ENCODE peak calls at places on chromosome 21, in five cellular contexts. One of them, this sample, is unnamed.

GRCh38 chr21:46667735-46668380 is 32.4 kb downstream of the PRMT2 start:
- DNase-seq in caudate nucleus: no peak
- DNase-seq in CD4-positive, CD25-positive, alpha-beta regulatory T cell: peak
- DNase-seq in PC-9: peak
- DNase-seq in dorsolateral prefrontal cortex: no peak
- DNase-seq in this sample: no peak

GRCh38 chr21:46538851-46539666 is 65.8 kb downstream of the S100B start:
- DNase-seq in caudate nucleus: no peak
- DNase-seq in CD4-positive, CD25-positive, alpha-beta regulatory T cell: no peak
- DNase-seq in PC-9: no peak
- DNase-seq in dorsolateral prefrontal cortex: no peak
- DNase-seq in this sample: no peak

GRCh38 chr21:46079357-46080170 is 18.3 kb upstream of the COL6A2 start:
- DNase-seq in caudate nucleus: no peak
- DNase-seq in CD4-positive, CD25-positive, alpha-beta regulatory T cell: no peak
- DNase-seq in PC-9: no peak
- DNase-seq in dorsolateral prefrontal cortex: no peak
- DNase-seq in this sample: no peak

GRCh38 chr21:25682382-25682781 is 43.3 kb downstream of the JAM2 start:
- DNase-seq in caudate nucleus: no peak
- DNase-seq in CD4-positive, CD25-positive, alpha-beta regulatory T cell: no peak
- DNase-seq in PC-9: no peak
- DNase-seq in dorsolateral prefrontal cortex: no peak
- DNase-seq in this sample: no peak

GRCh38 chr21:46057111-46057709 is 40.7 kb upstream of the COL6A2 start:
- DNase-seq in caudate nucleus: no peak
- DNase-seq in CD4-positive, CD25-positive, alpha-beta regulatory T cell: no peak
- DNase-seq in PC-9: no peak
- DNase-seq in dorsolateral prefrontal cortex: no peak
- DNase-seq in this sample: no peak

GRCh38 chr21:41634858-41635257 is 126.9 kb upstream of the TMPRSS2 start:
- DNase-seq in caudate nucleus: no peak
- DNase-seq in CD4-positive, CD25-positive, alpha-beta regulatory T cell: no peak
- DNase-seq in PC-9: peak
- DNase-seq in dorsolateral prefrontal cortex: no peak
- DNase-seq in this sample: no peak

GRCh38 chr21:37375866-37376574 is 9.4 kb downstream of the DYRK1A start:
- DNase-seq in caudate nucleus: no peak
- DNase-seq in CD4-positive, CD25-positive, alpha-beta regulatory T cell: no peak
- DNase-seq in PC-9: no peak
- DNase-seq in dorsolateral prefrontal cortex: no peak
- DNase-seq in this sample: no peak

GRCh38 chr21:46095814-46096595 is 1.9 kb upstream of the COL6A2 start:
- DNase-seq in caudate nucleus: no peak
- DNase-seq in CD4-positive, CD25-positive, alpha-beta regulatory T cell: no peak
- DNase-seq in PC-9: no peak
- DNase-seq in dorsolateral prefrontal cortex: no peak
- DNase-seq in this sample: no peak

GRCh38 chr21:38438476-38438893 is 59.8 kb downstream of the ERG start:
- DNase-seq in caudate nucleus: no peak
- DNase-seq in CD4-positive, CD25-positive, alpha-beta regulatory T cell: no peak
- DNase-seq in PC-9: no peak
- DNase-seq in dorsolateral prefrontal cortex: no peak
- DNase-seq in this sample: no peak

GRCh38 chr21:46559291-46559983 is 45.4 kb downstream of the S100B start:
- DNase-seq in caudate nucleus: no peak
- DNase-seq in CD4-positive, CD25-positive, alpha-beta regulatory T cell: peak
- DNase-seq in PC-9: no peak
- DNase-seq in dorsolateral prefrontal cortex: no peak
- DNase-seq in this sample: no peak

GRCh38 chr21:37300114-37300746 is 33.1 kb upstream of the VPS26C start:
- DNase-seq in caudate nucleus: no peak
- DNase-seq in CD4-positive, CD25-positive, alpha-beta regulatory T cell: no peak
- DNase-seq in PC-9: no peak
- DNase-seq in dorsolateral prefrontal cortex: no peak
- DNase-seq in this sample: no peak

GRCh38 chr21:46119565-46120271 is 21.8 kb downstream of the COL6A2 start:
- DNase-seq in caudate nucleus: no peak
- DNase-seq in CD4-positive, CD25-positive, alpha-beta regulatory T cell: no peak
- DNase-seq in PC-9: no peak
- DNase-seq in dorsolateral prefrontal cortex: peak
- DNase-seq in this sample: no peak

GRCh38 chr21:27722095-27722494 is 755.2 kb upstream of the ADAMTS5 start:
- DNase-seq in caudate nucleus: no peak
- DNase-seq in CD4-positive, CD25-positive, alpha-beta regulatory T cell: no peak
- DNase-seq in PC-9: no peak
- DNase-seq in dorsolateral prefrontal cortex: no peak
- DNase-seq in this sample: no peak

GRCh38 chr21:42165901-42166300 is 53.0 kb upstream of the ABCG1 start:
- DNase-seq in caudate nucleus: no peak
- DNase-seq in CD4-positive, CD25-positive, alpha-beta regulatory T cell: no peak
- DNase-seq in PC-9: no peak
- DNase-seq in dorsolateral prefrontal cortex: no peak
- DNase-seq in this sample: no peak

GRCh38 chr21:34841154-34841553 is 172.4 kb downstream of the CLIC6 start:
- DNase-seq in caudate nucleus: no peak
- DNase-seq in CD4-positive, CD25-positive, alpha-beta regulatory T cell: no peak
- DNase-seq in PC-9: no peak
- DNase-seq in dorsolateral prefrontal cortex: no peak
- DNase-seq in this sample: no peak

GRCh38 chr21:35637431-35637830 is 422.9 kb downstream of the SETD4 start:
- DNase-seq in caudate nucleus: no peak
- DNase-seq in CD4-positive, CD25-positive, alpha-beta regulatory T cell: no peak
- DNase-seq in PC-9: no peak
- DNase-seq in dorsolateral prefrontal cortex: no peak
- DNase-seq in this sample: no peak

GRCh38 chr21:15124731-15125130 is 59.9 kb upstream of the NRIP1 start:
- DNase-seq in caudate nucleus: no peak
- DNase-seq in CD4-positive, CD25-positive, alpha-beta regulatory T cell: no peak
- DNase-seq in PC-9: no peak
- DNase-seq in dorsolateral prefrontal cortex: no peak
- DNase-seq in this sample: no peak

GRCh38 chr21:27407296-27407695 is 440.4 kb upstream of the ADAMTS5 start:
- DNase-seq in caudate nucleus: no peak
- DNase-seq in CD4-positive, CD25-positive, alpha-beta regulatory T cell: no peak
- DNase-seq in PC-9: no peak
- DNase-seq in dorsolateral prefrontal cortex: no peak
- DNase-seq in this sample: no peak

GRCh38 chr21:27083144-27083543 is 116.3 kb upstream of the ADAMTS5 start:
- DNase-seq in caudate nucleus: no peak
- DNase-seq in CD4-positive, CD25-positive, alpha-beta regulatory T cell: no peak
- DNase-seq in PC-9: no peak
- DNase-seq in dorsolateral prefrontal cortex: no peak
- DNase-seq in this sample: no peak

GRCh38 chr21:21715286-21715969 is 717.2 kb downstream of the NCAM2 start:
- DNase-seq in caudate nucleus: no peak
- DNase-seq in CD4-positive, CD25-positive, alpha-beta regulatory T cell: no peak
- DNase-seq in PC-9: no peak
- DNase-seq in dorsolateral prefrontal cortex: no peak
- DNase-seq in this sample: no peak

GRCh38 chr21:39004776-39005605 is 178.3 kb downstream of the PSMG1 start:
- DNase-seq in caudate nucleus: peak
- DNase-seq in CD4-positive, CD25-positive, alpha-beta regulatory T cell: peak
- DNase-seq in PC-9: no peak
- DNase-seq in dorsolateral prefrontal cortex: no peak
- DNase-seq in this sample: peak

GRCh38 chr21:22125581-22125980 is 1127.4 kb downstream of the NCAM2 start:
- DNase-seq in caudate nucleus: no peak
- DNase-seq in CD4-positive, CD25-positive, alpha-beta regulatory T cell: no peak
- DNase-seq in PC-9: no peak
- DNase-seq in dorsolateral prefrontal cortex: no peak
- DNase-seq in this sample: no peak

GRCh38 chr21:46550511-46550941 is 54.4 kb downstream of the S100B start:
- DNase-seq in caudate nucleus: no peak
- DNase-seq in CD4-positive, CD25-positive, alpha-beta regulatory T cell: peak
- DNase-seq in PC-9: no peak
- DNase-seq in dorsolateral prefrontal cortex: no peak
- DNase-seq in this sample: no peak

GRCh38 chr21:42456457-42456856 is 39.6 kb downstream of the RSPH1 start:
- DNase-seq in caudate nucleus: no peak
- DNase-seq in CD4-positive, CD25-positive, alpha-beta regulatory T cell: peak
- DNase-seq in PC-9: no peak
- DNase-seq in dorsolateral prefrontal cortex: no peak
- DNase-seq in this sample: no peak

GRCh38 chr21:33286600-33287456 is 20.7 kb downstream of the IL10RB start:
- DNase-seq in caudate nucleus: no peak
- DNase-seq in CD4-positive, CD25-positive, alpha-beta regulatory T cell: no peak
- DNase-seq in PC-9: peak
- DNase-seq in dorsolateral prefrontal cortex: no peak
- DNase-seq in this sample: no peak
- H3K27ac ChIP-seq in caudate nucleus: no peak
- H3K27ac ChIP-seq in CD4-positive, CD25-positive, alpha-beta regulatory T cell: no peak
- H3K27ac ChIP-seq in PC-9: peak
- H3K27ac ChIP-seq in dorsolateral prefrontal cortex: no peak
- H3K27ac ChIP-seq in this sample: no peak

DNA sequence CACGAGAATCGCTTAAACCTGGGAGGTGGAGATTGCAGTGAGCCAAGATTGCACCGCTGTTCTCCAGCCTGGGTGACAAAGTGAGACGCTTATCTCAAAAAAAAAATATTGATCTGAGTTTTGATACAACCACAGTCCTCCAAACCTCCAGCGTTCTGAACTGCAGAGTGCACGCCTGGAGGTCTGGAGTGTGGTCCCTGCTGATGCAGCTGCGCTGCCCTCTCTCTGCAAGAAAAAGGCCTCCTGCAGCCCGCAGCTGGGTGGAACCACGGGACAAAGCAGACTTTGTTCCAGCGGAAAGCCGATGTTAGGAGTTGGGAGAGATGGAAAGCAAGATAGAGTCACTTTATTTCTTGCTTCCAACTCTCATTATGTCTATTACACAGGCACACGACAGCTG is 144.9 kb upstream of the SOD1 start:
- DNase-seq in caudate nucleus: peak
- DNase-seq in CD4-positive, CD25-positive, alpha-beta regulatory T cell: no peak
- DNase-seq in PC-9: no peak
- DNase-seq in dorsolateral prefrontal cortex: peak
- DNase-seq in this sample: peak
- H3K27ac ChIP-seq in caudate nucleus: peak
- H3K27ac ChIP-seq in CD4-positive, CD25-positive, alpha-beta regulatory T cell: no peak
- H3K27ac ChIP-seq in PC-9: no peak
- H3K27ac ChIP-seq in dorsolateral prefrontal cortex: peak
- H3K27ac ChIP-seq in this sample: peak

GRCh38 chr21:28943631-28944030 is 49.0 kb downstream of the LTN1 start:
- DNase-seq in caudate nucleus: no peak
- DNase-seq in CD4-positive, CD25-positive, alpha-beta regulatory T cell: no peak
- DNase-seq in PC-9: no peak
- DNase-seq in dorsolateral prefrontal cortex: no peak
- DNase-seq in this sample: no peak

GRCh38 chr21:28949318-28949717 is 43.4 kb downstream of the LTN1 start:
- DNase-seq in caudate nucleus: no peak
- DNase-seq in CD4-positive, CD25-positive, alpha-beta regulatory T cell: no peak
- DNase-seq in PC-9: no peak
- DNase-seq in dorsolateral prefrontal cortex: no peak
- DNase-seq in this sample: no peak

GRCh38 chr21:28938726-28939125 is 54.0 kb downstream of the LTN1 start:
- DNase-seq in caudate nucleus: no peak
- DNase-seq in CD4-positive, CD25-positive, alpha-beta regulatory T cell: no peak
- DNase-seq in PC-9: no peak
- DNase-seq in dorsolateral prefrontal cortex: no peak
- DNase-seq in this sample: no peak

GRCh38 chr21:28944296-28944695 is 48.4 kb downstream of the LTN1 start:
- DNase-seq in caudate nucleus: no peak
- DNase-seq in CD4-positive, CD25-positive, alpha-beta regulatory T cell: no peak
- DNase-seq in PC-9: no peak
- DNase-seq in dorsolateral prefrontal cortex: no peak
- DNase-seq in this sample: no peak
- H3K27ac ChIP-seq in caudate nucleus: peak
- H3K27ac ChIP-seq in CD4-positive, CD25-positive, alpha-beta regulatory T cell: no peak
- H3K27ac ChIP-seq in PC-9: no peak
- H3K27ac ChIP-seq in dorsolateral prefrontal cortex: peak
- H3K27ac ChIP-seq in this sample: peak

GRCh38 chr21:44875341-44875740 is 1.9 kb upstream of the PTTG1IP start:
- DNase-seq in caudate nucleus: no peak
- DNase-seq in CD4-positive, CD25-positive, alpha-beta regulatory T cell: peak
- DNase-seq in PC-9: peak
- DNase-seq in dorsolateral prefrontal cortex: no peak
- DNase-seq in this sample: no peak
- H3K27ac ChIP-seq in caudate nucleus: peak
- H3K27ac ChIP-seq in CD4-positive, CD25-positive, alpha-beta regulatory T cell: peak
- H3K27ac ChIP-seq in PC-9: peak
- H3K27ac ChIP-seq in dorsolateral prefrontal cortex: peak
- H3K27ac ChIP-seq in this sample: no peak

DNA sequence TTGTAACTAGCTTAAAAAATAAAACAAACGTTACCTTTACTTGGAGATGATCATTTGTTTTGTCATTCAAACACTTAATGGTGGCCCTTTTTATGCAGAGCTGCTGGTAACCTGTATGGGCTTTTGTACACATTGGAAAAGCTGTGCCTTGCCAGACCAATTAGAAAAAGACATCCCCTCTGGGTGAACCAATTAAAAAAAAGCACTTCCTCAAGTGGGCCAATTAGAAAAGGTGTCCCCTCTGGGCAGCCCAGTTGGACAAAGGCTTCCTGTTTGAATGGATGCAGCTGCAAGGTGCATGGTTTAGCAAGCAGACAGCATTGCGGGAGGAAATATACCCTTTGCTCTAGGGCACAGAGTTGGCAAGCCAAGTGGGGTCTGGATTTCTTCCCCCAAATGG is 21.6 kb downstream of the HUNK start:
- DNase-seq in caudate nucleus: no peak
- DNase-seq in CD4-positive, CD25-positive, alpha-beta regulatory T cell: no peak
- DNase-seq in PC-9: no peak
- DNase-seq in dorsolateral prefrontal cortex: no peak
- DNase-seq in this sample: no peak
- H3K27ac ChIP-seq in caudate nucleus: no peak
- H3K27ac ChIP-seq in CD4-positive, CD25-positive, alpha-beta regulatory T cell: no peak
- H3K27ac ChIP-seq in PC-9: no peak
- H3K27ac ChIP-seq in dorsolateral prefrontal cortex: no peak
- H3K27ac ChIP-seq in this sample: no peak

GRCh38 chr21:24123785-24124184 is 1483.5 kb downstream of the MRPL39 start:
- DNase-seq in caudate nucleus: no peak
- DNase-seq in CD4-positive, CD25-positive, alpha-beta regulatory T cell: no peak
- DNase-seq in PC-9: no peak
- DNase-seq in dorsolateral prefrontal cortex: no peak
- DNase-seq in this sample: no peak
- H3K27ac ChIP-seq in caudate nucleus: no peak
- H3K27ac ChIP-seq in CD4-positive, CD25-positive, alpha-beta regulatory T cell: no peak
- H3K27ac ChIP-seq in PC-9: no peak
- H3K27ac ChIP-seq in dorsolateral prefrontal cortex: no peak
- H3K27ac ChIP-seq in this sample: no peak

DNA sequence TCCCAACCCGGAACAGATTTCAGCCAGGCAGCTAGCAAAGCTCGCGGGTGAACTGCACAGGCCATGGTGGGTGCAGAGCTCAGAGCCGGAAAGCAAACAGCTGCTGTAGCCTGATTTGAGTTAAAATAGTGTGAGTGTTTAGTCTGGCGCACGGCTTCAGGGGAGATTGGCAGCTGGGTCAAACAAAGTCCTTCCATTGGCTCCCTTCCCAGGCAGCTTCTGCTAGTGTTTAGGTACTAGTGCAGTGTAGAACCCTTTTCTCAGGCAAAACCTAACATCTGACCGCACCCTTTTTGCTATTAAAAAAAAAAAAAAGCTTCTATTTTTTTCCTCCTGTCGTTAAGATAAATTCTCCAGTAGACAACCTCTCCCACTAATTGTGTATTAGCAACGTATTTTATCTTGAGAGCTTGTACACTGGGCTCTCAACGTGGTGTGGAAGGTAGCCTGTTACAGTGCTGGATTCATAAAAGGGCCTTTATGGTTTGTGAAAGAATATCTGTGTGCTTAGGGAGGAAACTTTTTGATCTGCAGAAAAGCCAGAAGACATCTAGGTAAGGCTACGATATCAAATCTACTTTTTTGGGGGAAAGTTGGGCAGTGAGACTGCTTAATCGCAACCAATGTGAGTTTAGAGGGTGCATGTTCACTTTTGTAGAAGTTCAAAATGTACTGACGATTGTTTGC is 689.5 kb downstream of the USP25 start:
- DNase-seq in caudate nucleus: peak
- DNase-seq in CD4-positive, CD25-positive, alpha-beta regulatory T cell: no peak
- DNase-seq in PC-9: no peak
- DNase-seq in dorsolateral prefrontal cortex: no peak
- DNase-seq in this sample: peak
- H3K27ac ChIP-seq in caudate nucleus: peak
- H3K27ac ChIP-seq in CD4-positive, CD25-positive, alpha-beta regulatory T cell: no peak
- H3K27ac ChIP-seq in PC-9: no peak
- H3K27ac ChIP-seq in dorsolateral prefrontal cortex: peak
- H3K27ac ChIP-seq in this sample: peak